ENCODE peak calls at places on chromosomes 6 and 20, in nine cellular contexts. One of them, this sample, is unnamed.

GRCh38 chr20:18788021-18788420 is 25.6 kb upstream of the SCP2D1 start:
- DNase-seq in AG09319: no peak
- DNase-seq in fibroblast of lung: no peak
- DNase-seq in T1000: no peak
- DNase-seq in T-cell: no peak
- DNase-seq in NAMALWA: no peak
- DNase-seq in CD8-positive, alpha-beta memory T cell: no peak
- DNase-seq in HCEC 1CT: no peak
- DNase-seq in NCI-H345: no peak
- DNase-seq in this sample: no peak

GRCh38 chr20:3543901-3544507 is 73.2 kb downstream of the ATRN start:
- DNase-seq in fibroblast of lung: no peak
- DNase-seq in T1000: no peak
- DNase-seq in AG09319: no peak
- DNase-seq in T-cell: no peak
- DNase-seq in CD8-positive, alpha-beta memory T cell: no peak
- DNase-seq in NCI-H345: no peak
- DNase-seq in HCEC 1CT: no peak
- DNase-seq in NAMALWA: no peak
- DNase-seq in this sample: peak; percentile 43

GRCh38 chr20:20364016-20364746 is 3.7 kb upstream of the INSM1 start:
- DNase-seq in NCI-H345: peak; percentile 98
- DNase-seq in HCEC 1CT: no peak
- DNase-seq in T-cell: no peak
- DNase-seq in CD8-positive, alpha-beta memory T cell: no peak
- DNase-seq in AG09319: no peak
- DNase-seq in NAMALWA: no peak
- DNase-seq in T1000: no peak
- DNase-seq in fibroblast of lung: no peak
- DNase-seq in this sample: no peak

GRCh38 chr6:158353851-158354508 is 41.7 kb downstream of the TULP4 start:
- DNase-seq in T-cell: no peak
- DNase-seq in NCI-H345: no peak
- DNase-seq in AG09319: no peak
- DNase-seq in HCEC 1CT: no peak
- DNase-seq in CD8-positive, alpha-beta memory T cell: no peak
- DNase-seq in NAMALWA: no peak
- DNase-seq in T1000: peak; percentile 6
- DNase-seq in fibroblast of lung: peak; percentile 49
- DNase-seq in this sample: peak; percentile 12

GRCh38 chr6:19369770-19370169 is 467.4 kb upstream of the ID4 start:
- DNase-seq in fibroblast of lung: no peak
- DNase-seq in NCI-H345: no peak
- DNase-seq in CD8-positive, alpha-beta memory T cell: no peak
- DNase-seq in HCEC 1CT: no peak
- DNase-seq in T-cell: no peak
- DNase-seq in NAMALWA: no peak
- DNase-seq in T1000: no peak
- DNase-seq in AG09319: no peak
- DNase-seq in this sample: no peak

GRCh38 chr6:33812669-33813068 is 8.9 kb upstream of the MLN start:
- DNase-seq in CD8-positive, alpha-beta memory T cell: no peak
- DNase-seq in NAMALWA: peak; percentile 50
- DNase-seq in fibroblast of lung: peak; percentile 51
- DNase-seq in AG09319: no peak
- DNase-seq in HCEC 1CT: peak; percentile 7
- DNase-seq in T-cell: peak; percentile 17
- DNase-seq in T1000: peak; percentile 30
- DNase-seq in NCI-H345: peak; percentile 73
- DNase-seq in this sample: peak; percentile 65

GRCh38 chr6:35710241-35710847 is 21.6 kb upstream of the FKBP5 start:
- DNase-seq in T-cell: no peak
- DNase-seq in HCEC 1CT: no peak
- DNase-seq in T1000: no peak
- DNase-seq in fibroblast of lung: no peak
- DNase-seq in CD8-positive, alpha-beta memory T cell: peak; percentile 65
- DNase-seq in NCI-H345: no peak
- DNase-seq in NAMALWA: no peak
- DNase-seq in AG09319: no peak
- DNase-seq in this sample: no peak

GRCh38 chr6:143695106-143696059 is 17.6 kb downstream of the PHACTR2 start:
- DNase-seq in fibroblast of lung: no peak
- DNase-seq in T-cell: no peak
- DNase-seq in NCI-H345: no peak
- DNase-seq in NAMALWA: no peak
- DNase-seq in CD8-positive, alpha-beta memory T cell: no peak
- DNase-seq in T1000: no peak
- DNase-seq in HCEC 1CT: no peak
- DNase-seq in AG09319: no peak
- DNase-seq in this sample: no peak

GRCh38 chr6:107977283-107977682 is 19.3 kb upstream of the SEC63 start:
- DNase-seq in HCEC 1CT: peak; percentile 47
- DNase-seq in T-cell: no peak
- DNase-seq in AG09319: no peak
- DNase-seq in T1000: no peak
- DNase-seq in NAMALWA: peak; percentile 37
- DNase-seq in CD8-positive, alpha-beta memory T cell: no peak
- DNase-seq in fibroblast of lung: peak; percentile 53
- DNase-seq in NCI-H345: peak; percentile 13
- DNase-seq in this sample: peak; percentile 58

GRCh38 chr6:156131221-156131903 is 645.8 kb upstream of the ARID1B start:
- DNase-seq in T1000: no peak
- DNase-seq in T-cell: no peak
- DNase-seq in NCI-H345: no peak
- DNase-seq in fibroblast of lung: no peak
- DNase-seq in AG09319: no peak
- DNase-seq in HCEC 1CT: no peak
- DNase-seq in NAMALWA: peak; percentile 3
- DNase-seq in CD8-positive, alpha-beta memory T cell: no peak
- DNase-seq in this sample: no peak

GRCh38 chr6:157982297-157982579 is 575 bp downstream of the SYNJ2 start:
- DNase-seq in T-cell: no peak
- DNase-seq in fibroblast of lung: peak; percentile 42
- DNase-seq in CD8-positive, alpha-beta memory T cell: no peak
- DNase-seq in T1000: no peak
- DNase-seq in NCI-H345: peak; percentile 24
- DNase-seq in HCEC 1CT: peak; percentile 36
- DNase-seq in AG09319: no peak
- DNase-seq in NAMALWA: peak; percentile 53
- DNase-seq in this sample: peak; percentile 66

GRCh38 chr6:147506704-147507114 is 1.8 kb upstream of the SAMD5 start:
- DNase-seq in T1000: peak; percentile 49
- DNase-seq in AG09319: no peak
- DNase-seq in fibroblast of lung: peak; percentile 58
- DNase-seq in NCI-H345: peak; percentile 2
- DNase-seq in CD8-positive, alpha-beta memory T cell: no peak
- DNase-seq in HCEC 1CT: peak; percentile 30
- DNase-seq in NAMALWA: peak; percentile 59
- DNase-seq in T-cell: no peak
- DNase-seq in this sample: peak; percentile 73

GRCh38 chr6:104580452-104580851 is 279.3 kb downstream of the HACE1 start:
- DNase-seq in T1000: no peak
- DNase-seq in NCI-H345: no peak
- DNase-seq in fibroblast of lung: no peak
- DNase-seq in NAMALWA: no peak
- DNase-seq in AG09319: no peak
- DNase-seq in CD8-positive, alpha-beta memory T cell: no peak
- DNase-seq in T-cell: no peak
- DNase-seq in HCEC 1CT: no peak
- DNase-seq in this sample: no peak

GRCh38 chr20:8394308-8394945 is 262.4 kb downstream of the PLCB1 start:
- DNase-seq in AG09319: peak; percentile 23
- DNase-seq in CD8-positive, alpha-beta memory T cell: no peak
- DNase-seq in fibroblast of lung: peak; percentile 82
- DNase-seq in NAMALWA: no peak
- DNase-seq in NCI-H345: no peak
- DNase-seq in T1000: no peak
- DNase-seq in HCEC 1CT: peak; percentile 50
- DNase-seq in T-cell: no peak
- DNase-seq in this sample: peak; percentile 20

This sample was measured in ELR.